ENCODE peak calls at places on chromosomes 2 and 18, in five cellular contexts. B, T, Z, N and M are unnamed samples.
A peak's percentile ranks its signal among the peaks of the same experiment; 100 is the strongest.

GRCh38 chr2:203574824-203575223 is 39.7 kb upstream of the RAPH1 start:
- DNase-seq in B (no peak), T (no peak), Z (no peak), N (no peak), M (no peak)

GRCh38 chr18:59662008-59662701 is 35.1 kb downstream of the CCBE1 start:
- DNase-seq in B (no peak), T (no peak), Z (no peak), N (no peak), M (no peak)

GRCh38 chr2:5969301-5969700 is 277.1 kb downstream of the SOX11 start:
- DNase-seq in B (no peak), T (no peak), Z (no peak), N (no peak), M (no peak)

GRCh38 chr2:168716839-168717238 is 85.6 kb upstream of the NOSTRIN start:
- DNase-seq in B (no peak), T (no peak), Z (no peak), N (no peak), M (no peak)

GRCh38 chr18:11310476-11311086 is 161.2 kb upstream of the PIEZO2 start:
- DNase-seq in B (peak; percentile 12), T (no peak), Z (peak; percentile 76), N (peak; percentile 29), M (no peak)

GRCh38 chr2:32572030-32572429 is 55.8 kb upstream of the TTC27 start:
- DNase-seq in B (no peak), T (no peak), Z (no peak), N (no peak), M (no peak)

GRCh38 chr2:196125596-196125995 is 45.8 kb downstream of the STK17B start:
- DNase-seq in B (no peak), T (no peak), Z (no peak), N (no peak), M (no peak)

GRCh38 chr2:223865124-223865523 is 27.7 kb upstream of the AP1S3 start:
- DNase-seq in B (no peak), T (no peak), Z (no peak), N (no peak), M (no peak)

GRCh38 chr2:73172963-73173362 is 29.4 kb upstream of the NOTO start:
- DNase-seq in B (no peak), T (no peak), Z (no peak), N (no peak), M (no peak)

GRCh38 chr18:9215221-9215933 is 78.8 kb downstream of the ANKRD12 start:
- DNase-seq in B (no peak), T (no peak), Z (no peak), N (no peak), M (no peak)

GRCh38 chr18:79988079-79988924 is at the start of gene TXNL4A:
- DNase-seq in B (peak; percentile 87), T (peak; percentile 84), Z (peak; percentile 76), N (peak; percentile 73), M (peak; percentile 56)

GRCh38 chr2:124027182-124027581 is 2.1 kb downstream of the CNTNAP5 start:
- DNase-seq in B (peak; percentile 55), T (no peak), Z (peak; percentile 50), N (peak; percentile 22), M (no peak)

GRCh38 chr2:113675885-113676284 is 48.8 kb downstream of the RABL2A start:
- DNase-seq in B (no peak), T (no peak), Z (no peak), N (no peak), M (no peak)

GRCh38 chr2:202034249-202035088 is 814 bp downstream of the FZD7 start:
- DNase-seq in B (no peak), T (peak; percentile 24), Z (peak; percentile 35), N (no peak), M (no peak)

GRCh38 chr2:119476301-119477117 is 44.9 kb downstream of the TMEM37 start:
- DNase-seq in B (no peak), T (peak; percentile 65), Z (peak; percentile 70), N (peak; percentile 38), M (peak; percentile 17)

GRCh38 chr2:240615830-240616547 is 9.3 kb upstream of the GPR35 start:
- DNase-seq in B (no peak), T (no peak), Z (no peak), N (no peak), M (no peak)

GRCh38 chr2:105515581-105516415 is 116.9 kb upstream of the FHL2 start:
- DNase-seq in B (no peak), T (no peak), Z (no peak), N (no peak), M (no peak)

GRCh38 chr2:128450211-128451015 is 131.7 kb upstream of the HS6ST1 start:
- DNase-seq in B (no peak), T (no peak), Z (peak; percentile 2), N (no peak), M (no peak)

GRCh38 chr2:167191588-167191987 is 303.3 kb downstream of the XIRP2 start:
- DNase-seq in B (no peak), T (no peak), Z (no peak), N (peak; percentile 30), M (no peak)

GRCh38 chr2:47276061-47276460 is 121.0 kb upstream of the STPG4 start:
- DNase-seq in B (no peak), T (no peak), Z (no peak), N (no peak), M (no peak)